ENCODE peak calls at places on chromosomes 6 and 20, in seven cellular contexts. L, S, N, I, O, R and X are unnamed samples.

GRCh38 chr20:59385461-59385860 is 85.0 kb downstream of the EDN3 start:
- DNase-seq in R (no peak), S (no peak), L (no peak), I (no peak), O (no peak), N (peak), X (no peak)

GRCh38 chr6:64217721-64218603 is 582.4 kb downstream of the PHF3 start:
- DNase-seq in N (no peak), I (peak), R (no peak), L (no peak), S (peak), O (no peak), X (peak)

GRCh38 chr6:52063584-52064400 is 23.6 kb downstream of the PKHD1 start:
- DNase-seq in O (peak), I (peak), R (peak), L (peak), S (peak), N (peak), X (no peak)

GRCh38 chr6:1381397-1382330 is 7.7 kb upstream of the FOXF2 start:
- DNase-seq in I (no peak), S (no peak), O (no peak), L (peak), R (no peak), N (no peak), X (no peak)

GRCh38 chr20:4021905-4022304 is 6.5 kb upstream of the RNF24 start:
- DNase-seq in S (no peak), I (no peak), L (no peak), N (no peak), R (no peak), O (no peak), X (no peak)

GRCh38 chr6:6368684-6369052 is 48.2 kb upstream of the F13A1 start:
- DNase-seq in I (no peak), R (no peak), N (no peak), L (no peak), S (no peak), O (no peak), X (no peak)

GRCh38 chr20:12207875-12208274 is 290.2 kb downstream of the BTBD3 start:
- DNase-seq in L (no peak), I (peak), R (no peak), S (no peak), N (peak), O (peak), X (peak)

GRCh38 chr20:37414133-37414532 is 68.2 kb downstream of the SRC start:
- DNase-seq in S (no peak), I (no peak), O (no peak), L (no peak), R (no peak), N (no peak), X (no peak)

GRCh38 chr6:150209415-150209814 is 66.6 kb downstream of the PPP1R14C start:
- DNase-seq in I (no peak), S (no peak), N (no peak), R (no peak), O (no peak), L (no peak), X (no peak)

GRCh38 chr20:2986466-2986865 is 57.0 kb upstream of the GNRH2 start:
- DNase-seq in O (no peak), I (no peak), R (no peak), N (no peak), S (no peak), L (no peak), X (no peak)

GRCh38 chr6:145963216-145964068 is 716 bp downstream of the SHPRH start:
- DNase-seq in O (peak), L (peak), I (peak), S (peak), N (peak), R (no peak), X (no peak)

GRCh38 chr20:58938078-58938477 is 43.0 kb upstream of the NELFCD start:
- DNase-seq in L (no peak), S (no peak), R (no peak), I (no peak), N (no peak), O (no peak), X (no peak)

GRCh38 chr6:46746691-46747090 is at the start of gene ANKRD66:
- DNase-seq in L (no peak), S (no peak), N (no peak), O (no peak), R (no peak), I (no peak), X (no peak)

GRCh38 chr6:48068326-48069191 is 42.4 kb downstream of the PTCHD4 start:
- DNase-seq in I (no peak), O (no peak), N (peak), S (no peak), L (no peak), R (no peak), X (no peak)

GRCh38 chr6:105601541-105602174 is 198.8 kb upstream of the PREP start:
- DNase-seq in O (peak), L (no peak), S (peak), N (no peak), I (peak), R (peak), X (no peak)

GRCh38 chr6:157432231-157432630 is 51.2 kb downstream of the ZDHHC14 start:
- DNase-seq in L (no peak), I (no peak), O (no peak), N (no peak), R (peak), S (no peak), X (no peak)

GRCh38 chr6:159267165-159267564 is 98.0 kb downstream of the FNDC1 start:
- DNase-seq in O (no peak), I (peak), N (no peak), S (no peak), L (no peak), R (peak), X (no peak)

GRCh38 chr6:159852877-159853276 is 37.9 kb upstream of the MAS1 start:
- DNase-seq in R (no peak), I (no peak), N (no peak), O (no peak), S (no peak), L (no peak), X (no peak)

GRCh38 chr6:12494161-12494560 is 204.0 kb downstream of the EDN1 start:
- DNase-seq in I (no peak), S (no peak), R (no peak), O (no peak), N (no peak), L (no peak), X (no peak)

GRCh38 chr6:2733736-2734480 is 16.8 kb downstream of the MYLK4 start:
- DNase-seq in O (no peak), R (no peak), N (no peak), S (no peak), I (no peak), L (no peak), X (no peak)

GRCh38 chr6:8639928-8640649 is 204.7 kb upstream of the SLC35B3 start:
- DNase-seq in S (no peak), R (no peak), N (no peak), I (no peak), L (no peak), O (no peak), X (no peak)

GRCh38 chr6:42368156-42368555 is 83.6 kb downstream of the TRERF1 start:
- DNase-seq in L (peak), I (no peak), S (no peak), N (no peak), R (no peak), O (no peak), X (no peak)

GRCh38 chr6:33965766-33966165 is 162.0 kb upstream of the MLN start:
- DNase-seq in I (no peak), S (no peak), R (no peak), O (peak), N (no peak), L (no peak), X (no peak)

GRCh38 chr6:117602151-117602898 is at the start of gene GOPC:
- DNase-seq in N (peak), O (peak), I (peak), L (peak), R (peak), S (peak), X (peak)

GRCh38 chr20:63553933-63554290 is at the start of gene FNDC11:
- DNase-seq in R (no peak), N (no peak), L (no peak), I (no peak), S (no peak), O (peak), X (no peak)

GRCh38 chr20:20371681-20372080 is 3.8 kb downstream of the INSM1 start:
- DNase-seq in O (no peak), L (no peak), S (no peak), R (no peak), I (no peak), N (no peak), X (no peak)

GRCh38 chr6:135299256-135299655 is 118.1 kb downstream of the MYB start:
- DNase-seq in L (no peak), I (peak), S (no peak), N (no peak), O (no peak), R (no peak), X (no peak)

GRCh38 chr6:168699631-168700315 is 258.8 kb downstream of the SMOC2 start:
- DNase-seq in R (no peak), S (no peak), L (no peak), O (no peak), N (no peak), I (no peak), X (no peak)

GRCh38 chr20:53609501-53610445 is 16.1 kb upstream of the ZNF217 start:
- DNase-seq in N (no peak), S (no peak), L (peak), R (no peak), I (no peak), O (peak), X (no peak)

GRCh38 chr6:96110878-96111277 is 95.1 kb downstream of the FUT9 start:
- DNase-seq in R (peak), O (no peak), I (no peak), L (no peak), S (no peak), N (no peak), X (no peak)

GRCh38 chr20:42435230-42435629 is 754.5 kb downstream of the PTPRT start:
- DNase-seq in I (no peak), N (no peak), L (no peak), R (no peak), O (no peak), S (peak), X (no peak)

GRCh38 chr6:149455028-149455732 is 29.6 kb downstream of the ZC3H12D start:
- DNase-seq in L (no peak), R (no peak), S (no peak), N (no peak), I (no peak), O (no peak), X (no peak)

GRCh38 chr20:11807070-11807741 is 110.5 kb upstream of the BTBD3 start:
- DNase-seq in S (no peak), R (no peak), N (no peak), I (peak), O (no peak), L (no peak), X (no peak)

GRCh38 chr6:106300944-106301343 is 24.6 kb downstream of the ATG5 start:
- DNase-seq in L (no peak), N (no peak), R (no peak), O (no peak), I (no peak), S (peak), X (no peak)

GRCh38 chr20:38296433-38296832 is 7.5 kb upstream of the BPI start:
- DNase-seq in O (no peak), N (no peak), L (no peak), I (no peak), R (no peak), S (no peak), X (no peak)

GRCh38 chr6:168060521-168060931 is 18.5 kb downstream of the FRMD1 start:
- DNase-seq in L (no peak), R (no peak), I (peak), S (no peak), O (peak), N (peak), X (peak)

GRCh38 chr20:24158271-24158670 is 169.7 kb upstream of the GGTLC1 start:
- DNase-seq in N (no peak), O (no peak), I (no peak), S (no peak), L (no peak), R (no peak), X (no peak)

GRCh38 chr6:149031545-149032317 is 284.9 kb downstream of the UST start:
- DNase-seq in N (no peak), O (peak), S (no peak), R (no peak), I (peak), L (peak), X (no peak)

DNA sequence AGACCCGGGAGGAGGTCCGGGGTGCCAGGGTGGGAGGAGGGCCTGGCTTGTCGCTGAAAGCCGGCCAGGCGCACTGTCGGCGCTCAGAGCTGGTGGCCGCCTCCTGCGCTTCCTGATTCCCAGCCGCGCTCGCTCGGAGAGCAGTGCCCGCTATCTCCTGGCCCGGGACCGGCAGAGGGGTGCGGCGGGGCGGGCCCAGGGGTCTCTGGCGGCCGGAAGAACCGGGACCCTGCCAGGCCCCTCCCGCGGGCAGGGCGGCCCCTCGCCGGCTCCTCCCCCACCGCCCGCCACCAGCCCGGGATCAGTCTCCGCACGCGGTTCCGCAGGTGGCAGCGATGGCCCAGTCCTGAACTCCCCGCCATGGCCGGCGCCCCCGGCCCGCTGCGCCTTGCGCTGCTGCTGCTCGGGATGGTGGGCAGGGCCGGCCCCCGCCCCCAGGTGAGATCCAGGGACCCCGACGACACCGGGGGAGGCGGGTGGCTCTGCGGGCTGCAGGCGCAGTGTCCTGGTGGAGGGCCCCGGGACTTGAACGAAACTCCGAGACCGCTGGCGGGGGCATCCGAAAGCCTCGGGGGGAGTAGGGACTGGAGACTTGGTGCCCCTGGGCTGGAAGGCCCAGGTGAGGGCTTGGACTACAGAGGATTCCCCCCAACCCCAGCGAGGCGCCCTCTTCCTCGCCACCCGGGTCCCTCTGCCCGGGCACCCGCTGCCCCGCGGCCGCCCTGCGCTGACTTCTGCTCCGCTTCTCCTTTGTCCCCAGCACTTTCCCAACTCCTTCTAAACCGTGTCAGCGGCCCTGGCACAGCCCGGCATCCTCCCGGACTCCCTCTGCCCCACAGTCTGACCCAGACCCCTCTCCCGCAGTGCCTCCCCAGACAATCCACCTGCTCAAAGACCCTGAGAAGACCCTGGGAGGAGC is at the start of gene GLP1R:
- DNase-seq in O (no peak), R (no peak), I (no peak), S (no peak), N (no peak), L (no peak), X (no peak)
- H3K4me3 ChIP-seq in O (peak), R (no peak), I (no peak), S (no peak), N (peak), L (no peak), X (peak)

GRCh38 chr20:51890003-51890402 is 87.7 kb upstream of the SALL4 start:
- DNase-seq in L (no peak), S (no peak), I (no peak), R (no peak), O (no peak), N (no peak), X (no peak)

GRCh38 chr20:51888186-51888790 is 86.0 kb upstream of the SALL4 start:
- DNase-seq in S (no peak), O (no peak), R (no peak), L (no peak), I (no peak), N (no peak), X (no peak)

GRCh38 chr20:51886341-51886740 is 84.0 kb upstream of the SALL4 start:
- DNase-seq in I (no peak), L (no peak), O (no peak), R (no peak), N (no peak), S (no peak), X (no peak)

GRCh38 chr20:51886891-51887608 is 84.7 kb upstream of the SALL4 start:
- DNase-seq in R (no peak), O (no peak), N (no peak), I (no peak), S (no peak), L (no peak), X (no peak)

DNA sequence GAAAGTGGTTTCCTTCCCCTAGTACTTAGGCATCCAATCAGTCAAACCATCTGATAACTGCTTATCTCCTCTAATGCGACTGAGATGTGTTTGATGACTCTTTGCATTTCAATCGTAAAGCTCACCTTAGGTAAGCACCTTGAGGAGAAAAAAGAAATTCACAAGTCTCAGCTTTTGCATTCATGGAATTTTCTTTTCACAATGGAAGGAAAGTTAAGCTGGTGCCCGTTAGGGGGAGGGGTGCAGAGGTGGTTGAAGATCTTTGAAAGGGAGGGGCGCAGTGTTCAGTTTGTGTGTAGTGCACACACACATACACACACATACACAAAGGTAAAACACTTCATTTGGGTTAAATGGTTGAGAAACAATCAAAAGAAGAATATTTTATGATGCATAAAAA is 87.1 kb upstream of the SALL4 start:
- DNase-seq in R (no peak), O (no peak), I (no peak), N (no peak), L (no peak), S (no peak), X (no peak)
- H3K4me3 ChIP-seq in R (no peak), O (no peak), I (no peak), N (no peak), L (no peak), S (no peak), X (no peak)

GRCh38 chr6:137046871-137047412 is 2.2 kb upstream of the IL20RA start:
- DNase-seq in O (no peak), S (no peak), N (no peak), L (no peak), I (no peak), R (no peak), X (no peak)

GRCh38 chr6:137043710-137044365 is 927 bp downstream of the IL20RA start:
- DNase-seq in I (peak), L (no peak), N (no peak), S (no peak), O (no peak), R (no peak), X (no peak)

GRCh38 chr6:137049095-137049494 is 4.3 kb upstream of the IL20RA start:
- DNase-seq in I (no peak), R (no peak), S (no peak), L (no peak), O (no peak), N (no peak), X (no peak)

GRCh38 chr6:137044366-137045220 is at the start of gene IL20RA:
- DNase-seq in O (no peak), N (no peak), I (no peak), R (no peak), L (peak), S (no peak), X (no peak)

DNA sequence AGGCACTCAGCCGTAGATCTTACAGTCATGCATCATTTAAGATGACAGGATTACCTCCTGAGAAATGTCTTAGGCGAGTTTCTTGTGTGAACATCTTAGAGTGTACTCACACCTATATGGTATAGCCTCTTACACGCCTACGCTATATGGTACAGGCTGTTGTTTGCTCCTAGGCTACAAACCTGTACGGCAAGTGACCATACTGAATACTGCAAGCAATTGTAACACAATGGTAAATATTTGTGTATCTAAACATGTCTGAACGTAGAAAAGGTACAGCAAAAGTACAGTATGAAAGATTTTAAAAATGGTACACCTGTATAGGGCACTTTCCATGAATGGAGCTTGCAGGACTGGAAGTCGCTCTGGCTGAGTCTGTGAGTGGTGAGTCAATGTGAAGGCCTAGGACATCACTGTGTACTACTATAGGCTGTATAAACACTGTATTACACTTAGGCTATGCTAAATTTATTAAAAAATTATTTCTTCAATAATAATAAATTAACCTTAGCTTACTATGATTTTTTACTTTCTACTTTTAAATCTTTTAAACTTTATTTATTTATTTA is 540 bp upstream of the IL20RA start:
- DNase-seq in I (no peak), R (no peak), O (no peak), N (no peak), L (no peak), S (no peak), X (no peak)
- H3K4me3 ChIP-seq in I (no peak), R (peak), O (peak), N (no peak), L (no peak), S (no peak), X (no peak)

GRCh38 chr20:5180933-5181332 is 54.1 kb downstream of the CDS2 start:
- DNase-seq in S (no peak), N (no peak), I (no peak), L (no peak), O (no peak), R (no peak), X (no peak)
- H3K4me3 ChIP-seq in S (no peak), N (no peak), I (no peak), L (no peak), O (no peak), R (no peak), X (no peak)

DNA sequence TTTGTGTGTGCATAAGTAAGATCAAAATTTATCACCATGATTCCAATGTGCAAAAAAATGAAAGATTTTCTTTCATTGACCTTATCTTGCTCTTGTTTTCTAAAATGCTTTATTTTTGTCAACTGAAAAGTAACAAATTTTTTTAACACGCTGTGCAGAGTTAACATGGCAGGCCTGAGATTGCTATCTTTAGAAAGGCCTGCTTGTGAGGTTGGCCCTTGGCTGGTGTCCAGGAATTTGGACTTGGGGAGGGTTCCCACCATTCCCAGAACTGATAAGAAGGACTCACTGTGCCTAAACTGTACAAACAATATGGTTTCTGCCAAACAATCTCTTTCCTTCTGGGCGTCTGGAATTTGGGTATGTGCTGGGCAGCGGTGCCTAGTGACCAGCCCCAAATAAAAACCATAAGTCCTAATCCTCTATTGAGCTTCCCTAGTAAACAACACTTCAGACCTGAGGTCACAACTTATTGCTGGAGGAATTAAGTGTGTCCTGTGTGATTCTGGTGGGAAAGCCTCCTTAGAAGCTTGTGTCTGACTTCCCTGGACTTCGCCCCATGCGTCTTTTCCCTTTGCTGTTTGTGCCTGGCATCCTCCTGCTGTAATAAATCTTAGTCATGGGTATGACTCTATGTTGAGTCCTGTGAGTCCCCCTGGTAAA is 19.8 kb upstream of the MYLIP start:
- DNase-seq in O (peak), R (no peak), I (no peak), S (no peak), L (no peak), N (no peak), X (no peak)
- H3K4me3 ChIP-seq in O (no peak), R (no peak), I (no peak), S (no peak), L (no peak), N (no peak), X (no peak)